ENCODE peak calls at places on chromosomes 2 and 18, in five cellular contexts. Q, Z, B, W and S are unnamed samples.

GRCh38 chr2:234795974-234796690 is 155.7 kb upstream of the SH3BP4 start:
- DNase-seq in Q (no peak), Z (no peak), B (peak), W (no peak), S (no peak)

GRCh38 chr2:129067921-129068320 is 749.3 kb upstream of the HS6ST1 start:
- DNase-seq in Q (no peak), Z (no peak), B (no peak), W (no peak), S (no peak)

GRCh38 chr2:79393107-79393506 is 119.7 kb upstream of the CTNNA2 start:
- DNase-seq in Q (no peak), Z (no peak), B (no peak), W (no peak), S (no peak)

GRCh38 chr2:207683879-207684627 is 27.4 kb upstream of the CCNYL1 start:
- DNase-seq in Q (no peak), Z (no peak), B (no peak), W (no peak), S (peak)

GRCh38 chr18:22844184-22844583 is 88.9 kb upstream of the RBBP8 start:
- DNase-seq in Q (no peak), Z (no peak), B (no peak), W (no peak), S (no peak)

GRCh38 chr18:23032030-23032582 is 99.0 kb downstream of the RBBP8 start:
- DNase-seq in Q (no peak), Z (no peak), B (no peak), W (no peak), S (no peak)

GRCh38 chr2:46315103-46315890 is 18.1 kb downstream of the EPAS1 start:
- DNase-seq in Q (peak), Z (no peak), B (no peak), W (peak), S (peak)

GRCh38 chr18:61127714-61128485 is 205.3 kb upstream of the CDH20 start:
- DNase-seq in Q (no peak), Z (no peak), B (peak), W (no peak), S (no peak)

GRCh38 chr2:216775043-216775453 is 79.7 kb upstream of the IGFBP5 start:
- DNase-seq in Q (peak), Z (no peak), B (peak), W (no peak), S (no peak)

GRCh38 chr2:189487283-189488280 is 46.3 kb downstream of the WDR75 start:
- DNase-seq in Q (no peak), Z (no peak), B (no peak), W (no peak), S (no peak)

GRCh38 chr2:15588329-15588919 is 3.2 kb upstream of the DDX1 start:
- DNase-seq in Q (no peak), Z (no peak), B (peak), W (peak), S (peak)

GRCh38 chr2:120422761-120423160 is 76.8 kb downstream of the INHBB start:
- DNase-seq in Q (no peak), Z (no peak), B (no peak), W (peak), S (no peak)

GRCh38 chr2:240232961-240233890 is 92.8 kb upstream of the OTOS start:
- DNase-seq in Q (peak), Z (peak), B (peak), W (peak), S (peak)

GRCh38 chr18:24632158-24632988 is 171.9 kb downstream of the HRH4 start:
- DNase-seq in Q (no peak), Z (no peak), B (no peak), W (no peak), S (no peak)